ENCODE peak calls at places on chromosomes 6 and 20, in five cellular contexts. P is AML-193; Q is T47D; I is transverse colon; B is stimulated activated CD4-positive, alpha-beta T cell treated with anti-CD3 and anti-CD28 coated beads, Interleukin-1b, Interleukin-23, amount 100 ng/mL, for 24 hours. T is an unnamed sample.

GRCh38 chr6:130796313-130796905 is 30.8 kb upstream of the SMLR1 start:
- DNase-seq in P (no peak), Q (peak), I (no peak), B (no peak), T (no peak)

GRCh38 chr20:53050338-53050737 is 78.2 kb downstream of the TSHZ2 start:
- DNase-seq in P (no peak), Q (no peak), I (no peak), B (peak), T (no peak)

GRCh38 chr20:10367921-10368701 is 65.9 kb downstream of the MKKS start:
- DNase-seq in P (no peak), Q (no peak), I (no peak), B (no peak), T (no peak)

GRCh38 chr20:5654557-5654956 is 95.6 kb upstream of the SHLD1 start:
- DNase-seq in P (no peak), Q (peak), I (no peak), B (no peak), T (no peak)

GRCh38 chr6:116410945-116411623 is 40.3 kb downstream of the DSE start:
- DNase-seq in P (no peak), Q (no peak), I (no peak), B (no peak), T (no peak)

GRCh38 chr6:37155394-37156312 is 14.3 kb upstream of the PIM1 start:
- DNase-seq in P (no peak), Q (no peak), I (peak), B (peak), T (no peak)

GRCh38 chr20:56400001-56400640 is 7.7 kb downstream of the CSTF1 start:
- DNase-seq in P (peak), Q (peak), I (peak), B (peak), T (peak)

GRCh38 chr20:15823718-15824117 is 749.5 kb downstream of the KIF16B start:
- DNase-seq in P (no peak), Q (no peak), I (no peak), B (no peak), T (no peak)

GRCh38 chr20:11394145-11394833 is 523.4 kb upstream of the BTBD3 start:
- DNase-seq in P (no peak), Q (no peak), I (no peak), B (no peak), T (no peak)

GRCh38 chr6:107612762-107613415 is 123.0 kb downstream of the SOBP start:
- DNase-seq in P (no peak), Q (no peak), I (no peak), B (no peak), T (no peak)

GRCh38 chr6:98977606-98978292 is 30.0 kb upstream of the FBXL4 start:
- DNase-seq in P (no peak), Q (no peak), I (no peak), B (no peak), T (no peak)

GRCh38 chr6:41073203-41073967 is 611 bp downstream of the NFYA start:
- DNase-seq in P (peak), Q (peak), I (peak), B (peak), T (peak)

GRCh38 chr20:40669692-40670091 is 19.3 kb downstream of the MAFB start:
- DNase-seq in P (no peak), Q (no peak), I (no peak), B (no peak), T (no peak)

GRCh38 chr6:158911746-158912158 is 88.2 kb downstream of the RSPH3 start:
- DNase-seq in P (no peak), Q (no peak), I (no peak), B (no peak), T (no peak)

GRCh38 chr6:111625511-111626331 is 20.0 kb upstream of the TRAF3IP2 start:
- DNase-seq in P (no peak), Q (no peak), I (no peak), B (no peak), T (no peak)

GRCh38 chr20:6582449-6582848 is 185.0 kb upstream of the BMP2 start:
- DNase-seq in P (no peak), Q (no peak), I (no peak), B (no peak), T (no peak)

GRCh38 chr20:46573788-46574581 is 23.5 kb upstream of the OCSTAMP start:
- DNase-seq in P (no peak), Q (no peak), I (no peak), B (no peak), T (no peak)

GRCh38 chr6:39189915-39190544 is 39.2 kb downstream of the KCNK5 start:
- DNase-seq in P (peak), Q (peak), I (peak), B (no peak), T (peak)

GRCh38 chr6:14454467-14454763 is 336.8 kb downstream of the CD83 start:
- DNase-seq in P (no peak), Q (peak), I (peak), B (no peak), T (no peak)

GRCh38 chr6:110039996-110040383 is 61.9 kb downstream of the GPR6 start:
- DNase-seq in P (peak), Q (peak), I (peak), B (peak), T (no peak)

GRCh38 chr20:40683221-40683893 is 5.7 kb downstream of the MAFB start:
- DNase-seq in P (no peak), Q (no peak), I (no peak), B (no peak), T (no peak)

GRCh38 chr20:36480456-36481048 is 60.8 kb upstream of the MYL9 start:
- DNase-seq in P (no peak), Q (no peak), I (no peak), B (no peak), T (no peak)

GRCh38 chr6:167856999-167857660 is 30.4 kb downstream of the AFDN start:
- DNase-seq in P (no peak), Q (no peak), I (no peak), B (no peak), T (no peak)

GRCh38 chr6:132687306-132687705 is 26.5 kb downstream of the VNN1 start:
- DNase-seq in P (no peak), Q (no peak), I (no peak), B (no peak), T (no peak)

GRCh38 chr6:107867302-107867615 is 43.1 kb upstream of the SCML4 start:
- DNase-seq in P (no peak), Q (no peak), I (no peak), B (no peak), T (no peak)

GRCh38 chr6:28257042-28257441 is 2.1 kb upstream of the NKAPL start:
- DNase-seq in P (no peak), Q (no peak), I (no peak), B (no peak), T (no peak)

GRCh38 chr6:107075951-107076381 is 39.3 kb downstream of the BEND3 start:
- DNase-seq in P (peak), Q (peak), I (no peak), B (no peak), T (no peak)

GRCh38 chr6:152457949-152458624 is 179.1 kb downstream of the SYNE1 start:
- DNase-seq in P (no peak), Q (no peak), I (no peak), B (no peak), T (no peak)

GRCh38 chr6:56573142-56573541 is 69.5 kb downstream of the DST start:
- DNase-seq in P (no peak), Q (no peak), I (no peak), B (no peak), T (no peak)

GRCh38 chr6:31729979-31730630 is 1.0 kb upstream of the DDAH2 start:
- DNase-seq in P (peak), Q (peak), I (peak), B (peak), T (no peak)

GRCh38 chr6:112040933-112041332 is 13.0 kb upstream of the CCN6 start:
- DNase-seq in P (peak), Q (no peak), I (no peak), B (no peak), T (no peak)